ENCODE peak calls at places on chromosomes 16 and 17, in five cellular contexts. I, R, K, E and V are unnamed samples.

GRCh38 chr16:10226672-10227306 is 44.6 kb upstream of the GRIN2A start:
- DNase-seq in E (no peak), R (no peak), I (no peak), K (no peak), V (no peak)

GRCh38 chr16:30870904-30871303 is 23.0 kb downstream of the BCL7C start:
- DNase-seq in K (no peak), E (no peak), R (no peak), I (no peak), V (no peak)

GRCh38 chr17:27879987-27880608 is 13.1 kb downstream of the LYRM9 start:
- DNase-seq in K (peak), E (peak), R (peak), I (no peak), V (no peak)

GRCh38 chr16:48629531-48629930 is 19.6 kb upstream of the N4BP1 start:
- DNase-seq in I (no peak), E (no peak), K (no peak), R (no peak), V (no peak)

GRCh38 chr16:4517812-4518211 is 20.8 kb downstream of the CDIP1 start:
- DNase-seq in R (no peak), K (peak), E (no peak), I (no peak), V (no peak)

GRCh38 chr17:64025732-64026294 is 5.4 kb upstream of the ICAM2 start:
- DNase-seq in K (peak), I (peak), R (peak), E (peak), V (peak)

GRCh38 chr16:82176204-82176603 is 6.2 kb upstream of the MPHOSPH6 start:
- DNase-seq in R (no peak), K (no peak), I (no peak), E (no peak), V (no peak)

GRCh38 chr16:57012353-57012752 is 23.0 kb downstream of the NLRC5 start:
- DNase-seq in E (no peak), R (no peak), I (no peak), K (no peak), V (no peak)

GRCh38 chr17:78675836-78676235 is 98.6 kb upstream of the DNAH17 start:
- DNase-seq in I (no peak), R (no peak), K (no peak), E (no peak), V (no peak)

GRCh38 chr17:31216053-31216751 is 80.8 kb downstream of the OMG start:
- DNase-seq in E (no peak), R (no peak), I (no peak), K (peak), V (peak)

GRCh38 chr17:58006563-58006923 is 503 bp downstream of the SRSF1 start:
- DNase-seq in I (peak), E (no peak), R (peak), K (peak), V (peak)

GRCh38 chr16:79895917-79896203 is 295.3 kb upstream of the MAF start:
- DNase-seq in E (no peak), K (no peak), R (no peak), I (no peak), V (no peak)

GRCh38 chr16:74867281-74867849 is 92.7 kb upstream of the FA2H start:
- DNase-seq in I (no peak), R (no peak), E (no peak), K (no peak), V (no peak)

GRCh38 chr16:12162151-12162559 is 185.6 kb downstream of the SNX29 start:
- DNase-seq in R (no peak), E (no peak), I (no peak), K (peak), V (no peak)

GRCh38 chr16:70481929-70482536 is 27.6 kb downstream of the FCSK start:
- DNase-seq in E (no peak), K (no peak), R (no peak), I (no peak), V (no peak)

GRCh38 chr17:33469911-33470310 is 176.8 kb upstream of the ASIC2 start:
- DNase-seq in R (no peak), I (no peak), E (no peak), K (peak), V (no peak)

GRCh38 chr16:68087688-68088087 is 2.5 kb downstream of the NFATC3 start:
- DNase-seq in R (no peak), E (no peak), K (no peak), I (no peak), V (no peak)

GRCh38 chr17:62627219-62627903 is at the start of gene MRC2:
- DNase-seq in K (peak), E (no peak), I (peak), R (no peak), V (peak)

GRCh38 chr16:28915181-28915580 is 9.9 kb downstream of the RABEP2 start:
- DNase-seq in K (peak), E (no peak), R (no peak), I (no peak), V (no peak)

GRCh38 chr16:23182675-23183485 is at the start of gene SCNN1G:
- DNase-seq in I (no peak), K (no peak), E (no peak), R (no peak), V (no peak)

GRCh38 chr16:68893710-68894705 is 50.7 kb downstream of the TANGO6 start:
- DNase-seq in R (no peak), I (no peak), E (no peak), K (peak), V (no peak)

GRCh38 chr16:68839831-68840230 is 3.5 kb upstream of the TANGO6 start:
- DNase-seq in K (no peak), E (no peak), I (no peak), R (no peak), V (no peak)

GRCh38 chr17:42472709-42473521 is 14.2 kb downstream of the ATP6V0A1 start:
- DNase-seq in K (peak), I (no peak), E (no peak), R (no peak), V (no peak)

GRCh38 chr16:259814-260253 is 15.9 kb downstream of the RGS11 start:
- DNase-seq in K (no peak), R (no peak), I (no peak), E (no peak), V (no peak)

GRCh38 chr16:89026121-89026612 is 49.2 kb upstream of the CBFA2T3 start:
- DNase-seq in K (no peak), R (no peak), I (no peak), E (peak), V (peak)

GRCh38 chr17:2030779-2031163 is 818 bp downstream of the DPH1 start:
- DNase-seq in R (no peak), K (peak), I (no peak), E (no peak), V (peak)

GRCh38 chr17:70318061-70318460 is 148.7 kb downstream of the KCNJ2 start:
- DNase-seq in K (no peak), R (no peak), E (no peak), I (no peak), V (no peak)

GRCh38 chr16:78431701-78432100 is 332.2 kb downstream of the WWOX start:
- DNase-seq in E (no peak), R (no peak), K (no peak), I (no peak), V (no peak)

GRCh38 chr16:11009027-11009755 is 64.8 kb downstream of the CLEC16A start:
- DNase-seq in I (no peak), K (no peak), R (no peak), E (no peak), V (no peak)

GRCh38 chr17:39643271-39643670 is 6.3 kb downstream of the STARD3 start:
- DNase-seq in E (no peak), I (no peak), R (no peak), K (no peak), V (no peak)

GRCh38 chr16:50598256-50598894 is 50.2 kb downstream of the NKD1 start:
- DNase-seq in K (no peak), I (no peak), E (no peak), R (no peak), V (no peak)

GRCh38 chr16:86634290-86634689 is 55.9 kb downstream of the FOXL1 start:
- DNase-seq in I (no peak), R (no peak), K (peak), E (no peak), V (peak)